ENCODE peak calls at places on chromosomes 11 and 22, in five cellular contexts. Y is CD4-positive, alpha-beta T cell; F is neural crest cell; J is tibial nerve; W is endothelial cell. N is an unnamed sample.

GRCh38 chr22:45271667-45272188 is 13.0 kb upstream of the UPK3A start:
- DNase-seq in W (no peak), F (no peak), J (peak; percentile 65), Y (no peak), N (no peak)

GRCh38 chr11:67646535-67647336 is 3.8 kb downstream of the ACY3 start:
- DNase-seq in J (no peak), Y (no peak), F (no peak), W (no peak), N (no peak)

GRCh38 chr11:70176940-70177689 is 26.0 kb upstream of the FADD start:
- DNase-seq in J (no peak), W (peak; percentile 81), F (peak; percentile 51), Y (peak; percentile 25), N (no peak)

GRCh38 chr11:74755395-74755995 is 6.8 kb downstream of the RNF169 start:
- DNase-seq in F (no peak), J (no peak), W (no peak), Y (no peak), N (no peak)

GRCh38 chr11:104645276-104646018 is 252.8 kb downstream of the CASP12 start:
- DNase-seq in W (no peak), J (no peak), F (no peak), Y (no peak), N (no peak)

GRCh38 chr11:17921620-17922473 is 91.0 kb downstream of the SERGEF start:
- DNase-seq in F (no peak), W (no peak), Y (no peak), J (peak; percentile 30), N (no peak)

GRCh38 chr11:113778111-113778910 is 1.3 kb upstream of the CLDN25 start:
- DNase-seq in Y (no peak), F (no peak), J (no peak), W (no peak), N (no peak)

GRCh38 chr22:46777609-46777970 is 15.1 kb downstream of the TBC1D22A start:
- DNase-seq in W (no peak), Y (peak; percentile 39), F (no peak), J (no peak), N (no peak)

GRCh38 chr22:50030315-50031188 is 18.0 kb upstream of the IL17REL start:
- DNase-seq in Y (peak; percentile 76), W (peak; percentile 78), F (peak; percentile 68), J (peak; percentile 44), N (peak; percentile 85)

GRCh38 chr22:48574776-48575566 is 1252.7 kb downstream of the BRD1 start:
- DNase-seq in J (no peak), F (peak; percentile 73), W (peak; percentile 88), Y (no peak), N (peak; percentile 88)

DNA sequence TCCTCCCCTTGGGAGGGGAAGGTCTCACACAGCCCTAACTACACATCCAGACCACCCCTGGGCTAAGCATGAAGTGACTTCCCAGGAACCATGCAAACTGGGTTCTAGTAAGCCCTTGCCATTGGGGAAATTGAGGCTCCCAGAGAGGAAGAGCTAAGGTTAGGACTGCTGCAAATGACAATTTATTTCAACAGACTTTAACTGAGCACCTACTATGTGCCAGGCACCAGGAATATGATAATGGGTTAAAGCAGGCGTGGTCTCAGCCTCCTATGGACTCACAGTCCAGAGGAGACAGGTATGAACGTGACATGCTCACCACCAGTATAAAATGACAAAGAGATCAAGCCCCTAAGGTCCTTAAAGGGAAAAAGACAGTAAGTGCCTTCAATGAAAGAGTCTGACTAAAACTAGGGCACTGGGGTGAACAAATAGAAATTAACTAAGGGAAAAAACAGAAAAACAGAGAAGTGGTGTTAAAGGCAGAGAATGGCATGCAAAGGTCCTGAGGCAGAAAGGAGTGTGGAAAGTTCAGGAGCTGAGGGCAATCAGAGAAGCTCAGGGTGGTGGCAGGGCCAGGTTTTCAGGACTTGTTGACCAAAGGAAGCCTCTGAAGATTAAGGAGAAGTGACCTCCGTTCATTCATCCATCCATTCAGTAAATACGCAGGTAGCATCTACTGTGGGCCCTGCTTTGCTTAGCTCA is 14.4 kb upstream of the MN1 start:
- DNase-seq in W (no peak), F (no peak), Y (no peak), J (no peak), N (no peak)
- TF ChIP-seq CTCF in W (no peak), F (no peak), Y (no peak), J (no peak), N (no peak)

GRCh38 chr11:23021287-23021863 is 161.1 kb upstream of the CCDC179 start:
- DNase-seq in J (peak; percentile 6), Y (no peak), F (peak; percentile 15), W (peak; percentile 29), N (no peak)
- TF ChIP-seq CTCF in J (no peak), Y (peak; percentile 33), F (peak; percentile 85), W (peak; percentile 51), N (peak; percentile 85)

GRCh38 chr22:30516273-30516672 is 10.8 kb upstream of the SEC14L4 start:
- DNase-seq in J (no peak), Y (no peak), W (no peak), F (no peak), N (no peak)
- TF ChIP-seq CTCF in J (no peak), Y (no peak), W (no peak), F (no peak), N (no peak)

GRCh38 chr11:125256471-125257010 is 92.0 kb downstream of the PKNOX2 start:
- DNase-seq in W (no peak), J (no peak), Y (no peak), F (no peak), N (no peak)

GRCh38 chr11:125253795-125254525 is 89.4 kb downstream of the PKNOX2 start:
- DNase-seq in J (no peak), W (no peak), F (no peak), Y (no peak), N (no peak)

GRCh38 chr11:125257751-125258150 is 93.2 kb downstream of the PKNOX2 start:
- DNase-seq in J (no peak), W (no peak), Y (no peak), F (no peak), N (no peak)

GRCh38 chr11:125258626-125259025 is 94.1 kb downstream of the PKNOX2 start:
- DNase-seq in J (no peak), W (no peak), Y (no peak), F (no peak), N (no peak)

GRCh38 chr11:125257185-125257584 is 92.6 kb downstream of the PKNOX2 start:
- DNase-seq in W (peak; percentile 72), Y (no peak), J (no peak), F (no peak), N (no peak)
- TF ChIP-seq CTCF in W (peak; percentile 50), Y (no peak), J (no peak), F (no peak), N (peak; percentile 64)

GRCh38 chr22:23241562-23242472 is 61.5 kb downstream of the BCR start:
- DNase-seq in J (no peak), W (no peak), F (no peak), Y (no peak), N (no peak)

GRCh38 chr22:23240639-23241389 is 60.5 kb downstream of the BCR start:
- DNase-seq in W (no peak), F (no peak), Y (no peak), J (no peak), N (no peak)

GRCh38 chr22:23243006-23243573 is 62.8 kb downstream of the BCR start:
- DNase-seq in J (no peak), W (no peak), F (peak; percentile 51), Y (peak; percentile 46), N (no peak)

GRCh38 chr22:23243859-23244689 is 63.8 kb downstream of the BCR start:
- DNase-seq in F (no peak), W (no peak), Y (no peak), J (no peak), N (no peak)

DNA sequence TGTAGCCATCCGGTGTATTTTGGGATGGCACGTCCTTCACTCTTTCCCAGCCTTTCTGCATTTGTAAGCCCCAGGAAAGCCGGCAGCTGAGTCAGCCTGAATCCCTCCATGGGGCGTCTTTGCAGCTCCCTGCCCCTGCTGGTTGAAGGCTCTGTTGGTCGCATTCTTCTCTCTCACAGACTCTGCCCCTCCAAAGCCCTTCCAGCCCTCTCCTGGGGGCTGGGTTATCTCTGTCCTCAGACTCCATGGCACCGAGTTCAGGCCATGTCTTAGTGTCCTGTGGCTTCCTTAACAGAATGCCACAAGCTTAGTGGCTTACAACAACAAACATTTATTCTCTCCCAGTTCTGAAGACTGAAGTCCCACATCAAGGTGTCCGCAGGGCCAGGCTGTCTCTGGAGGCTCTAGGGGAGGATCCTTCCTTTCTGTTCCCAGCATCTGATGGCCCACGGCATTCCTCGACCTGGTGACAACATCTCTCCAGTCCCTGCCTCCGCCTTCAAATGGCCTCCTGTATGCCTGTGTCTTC is 62.2 kb downstream of the BCR start:
- DNase-seq in Y (no peak), F (peak; percentile 29), J (no peak), W (no peak), N (no peak)
- TF ChIP-seq CTCF in Y (no peak), F (no peak), J (no peak), W (no peak), N (peak; percentile 47)

DNA sequence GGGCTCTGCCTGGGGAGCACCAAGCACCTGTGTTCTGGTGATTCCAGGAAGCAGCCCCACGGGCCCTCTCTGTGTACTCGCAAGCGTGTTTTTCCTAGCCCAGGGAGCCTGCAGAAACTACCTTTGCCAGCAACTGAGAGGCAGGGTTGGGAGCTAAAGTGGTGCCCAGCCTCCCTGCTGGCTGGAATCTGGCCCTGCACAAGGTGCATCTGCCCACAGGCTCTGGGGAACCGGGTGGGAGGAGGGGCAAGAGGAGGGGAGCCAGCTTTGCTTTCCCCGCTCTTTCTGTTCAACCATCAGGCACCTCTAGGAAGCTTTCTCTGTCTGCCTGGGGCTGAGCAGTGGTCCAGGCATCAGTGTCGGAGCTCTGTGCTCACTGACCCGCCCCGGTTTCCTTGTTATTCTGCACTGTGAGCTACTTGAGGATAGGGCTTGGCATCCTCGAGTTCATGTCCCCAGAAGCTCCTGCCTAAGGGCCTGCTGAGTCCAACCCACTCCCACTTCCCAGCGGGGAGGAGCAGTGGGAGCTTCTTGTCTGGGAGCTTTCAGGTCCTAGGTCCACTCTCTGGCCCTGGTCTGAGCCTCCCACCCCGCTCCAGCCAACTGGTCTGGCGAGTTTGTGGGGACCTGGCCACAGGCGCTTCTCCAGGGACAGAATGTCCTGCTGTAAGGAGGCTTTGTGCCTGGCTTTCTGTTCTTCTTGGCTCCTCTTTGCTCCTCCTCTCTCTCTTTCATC is 14.9 kb downstream of the DAGLA start:
- DNase-seq in F (no peak), J (no peak), W (no peak), Y (no peak), N (no peak)
- TF ChIP-seq CTCF in F (peak; percentile 49), J (no peak), W (no peak), Y (no peak), N (peak; percentile 43)

GRCh38 chr11:11724994-11725393 is 103.2 kb upstream of the GALNT18 start:
- DNase-seq in F (no peak), Y (no peak), W (no peak), J (no peak), N (no peak)

GRCh38 chr11:11722246-11722645 is 100.4 kb upstream of the GALNT18 start:
- DNase-seq in F (no peak), W (no peak), J (no peak), Y (no peak), N (no peak)

GRCh38 chr11:11728371-11728770 is 106.6 kb upstream of the GALNT18 start:
- DNase-seq in W (no peak), J (no peak), Y (no peak), F (no peak), N (no peak)

GRCh38 chr11:11725438-11725837 is 103.6 kb upstream of the GALNT18 start:
- DNase-seq in J (no peak), W (no peak), Y (no peak), F (no peak), N (no peak)

DNA sequence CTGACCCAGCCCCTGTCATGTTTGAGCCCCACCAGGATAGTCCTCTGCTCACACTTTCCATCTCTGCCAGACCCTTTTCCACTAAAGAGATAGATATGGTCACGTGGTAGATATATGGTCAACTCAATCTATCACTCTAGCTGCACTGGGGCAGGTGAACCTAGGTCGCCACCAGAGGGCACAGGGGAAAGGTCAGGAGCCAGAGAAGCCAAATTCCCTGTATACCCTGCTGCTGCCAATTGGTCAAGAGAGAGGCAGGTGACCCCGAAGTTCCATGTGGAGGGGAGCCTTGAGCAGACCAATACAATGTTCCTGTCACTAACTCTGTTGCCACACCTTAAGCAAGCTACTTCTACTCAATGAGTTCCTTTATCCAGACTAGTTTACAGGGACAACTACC is 101.1 kb upstream of the GALNT18 start:
- DNase-seq in F (no peak), J (no peak), W (no peak), Y (no peak), N (no peak)
- TF ChIP-seq CTCF in F (no peak), J (no peak), W (no peak), Y (no peak), N (no peak)